ENCODE peak calls at places on chromosomes 3 and 15, in eight cellular contexts. L is cardiac muscle cell; I is colonic mucosa; W is esophagus squamous epithelium; F is CD8-positive, alpha-beta memory T cell; Z is tibial artery; Y is H9; N is aorta. K is an unnamed sample.

GRCh38 chr3:156483961-156484787 is 70.7 kb downstream of the SSR3 start:
- DNase-seq in L (peak; percentile 80), I (no peak), W (no peak), F (peak; percentile 58), Z (no peak), Y (no peak), N (no peak), K (no peak)

GRCh38 chr3:17320266-17320665 is 422.2 kb downstream of the TBC1D5 start:
- DNase-seq in L (peak; percentile 46), I (no peak), W (no peak), F (no peak), Z (no peak), Y (no peak), N (no peak), K (no peak)

GRCh38 chr3:58004972-58005371 is 3.2 kb upstream of the FLNB start:
- DNase-seq in L (no peak), I (no peak), W (no peak), F (no peak), Z (no peak), Y (no peak), N (no peak), K (no peak)

GRCh38 chr3:105584351-105584790 is 217.7 kb downstream of the ALCAM start:
- DNase-seq in L (no peak), I (no peak), W (no peak), F (no peak), Z (no peak), Y (peak; percentile 41), N (no peak), K (no peak)

GRCh38 chr3:117735481-117736101 is 1026.0 kb downstream of the TUSC7 start:
- DNase-seq in L (no peak), I (no peak), W (no peak), F (no peak), Z (no peak), Y (no peak), N (no peak), K (no peak)

GRCh38 chr3:39224288-39224687 is 31.9 kb upstream of the XIRP1 start:
- DNase-seq in L (no peak), I (no peak), W (no peak), F (no peak), Z (no peak), Y (no peak), N (no peak), K (no peak)

GRCh38 chr15:61780278-61780677 is 280.0 kb downstream of the VPS13C start:
- DNase-seq in L (no peak), I (no peak), W (no peak), F (no peak), Z (no peak), Y (no peak), N (no peak), K (no peak)

GRCh38 chr3:175149675-175150074 is 290.5 kb downstream of the NAALADL2 start:
- DNase-seq in L (no peak), I (peak; percentile 77), W (no peak), F (no peak), Z (peak; percentile 19), Y (no peak), N (no peak), K (no peak)

GRCh38 chr3:123026551-123027291 is 842 bp downstream of the SEMA5B start:
- DNase-seq in L (no peak), I (peak; percentile 31), W (no peak), F (no peak), Z (no peak), Y (peak; percentile 62), N (peak; percentile 85), K (no peak)

GRCh38 chr3:37453393-37454391 is 279.3 kb upstream of the LRRFIP2 start:
- DNase-seq in L (peak; percentile 20), I (peak; percentile 37), W (no peak), F (no peak), Z (peak; percentile 79), Y (no peak), N (peak; percentile 86), K (no peak)

GRCh38 chr15:39298563-39298962 is 282.3 kb upstream of the THBS1 start:
- DNase-seq in L (no peak), I (no peak), W (no peak), F (no peak), Z (no peak), Y (no peak), N (no peak), K (no peak)

GRCh38 chr15:39302936-39303335 is 277.9 kb upstream of the THBS1 start:
- DNase-seq in L (no peak), I (no peak), W (no peak), F (no peak), Z (no peak), Y (no peak), N (no peak), K (no peak)

GRCh38 chr15:39299506-39300267 is 281.2 kb upstream of the THBS1 start:
- DNase-seq in L (no peak), I (no peak), W (no peak), F (no peak), Z (no peak), Y (no peak), N (no peak), K (no peak)

GRCh38 chr15:39301589-39301999 is 279.3 kb upstream of the THBS1 start:
- DNase-seq in L (peak; percentile 75), I (no peak), W (no peak), F (no peak), Z (no peak), Y (no peak), N (no peak), K (no peak)

GRCh38 chr15:39300451-39301153 is 280.3 kb upstream of the THBS1 start:
- DNase-seq in L (peak; percentile 36), I (no peak), W (no peak), F (no peak), Z (no peak), Y (no peak), N (no peak), K (no peak)
- H3K27ac ChIP-seq in L (no peak overlapping the region), I (no peak overlapping the region), W (no peak overlapping the region), F (no peak overlapping the region), Z (peak overlapping the region; percentile 59), Y (no peak overlapping the region), N (no peak overlapping the region), K (no peak overlapping the region)

DNA sequence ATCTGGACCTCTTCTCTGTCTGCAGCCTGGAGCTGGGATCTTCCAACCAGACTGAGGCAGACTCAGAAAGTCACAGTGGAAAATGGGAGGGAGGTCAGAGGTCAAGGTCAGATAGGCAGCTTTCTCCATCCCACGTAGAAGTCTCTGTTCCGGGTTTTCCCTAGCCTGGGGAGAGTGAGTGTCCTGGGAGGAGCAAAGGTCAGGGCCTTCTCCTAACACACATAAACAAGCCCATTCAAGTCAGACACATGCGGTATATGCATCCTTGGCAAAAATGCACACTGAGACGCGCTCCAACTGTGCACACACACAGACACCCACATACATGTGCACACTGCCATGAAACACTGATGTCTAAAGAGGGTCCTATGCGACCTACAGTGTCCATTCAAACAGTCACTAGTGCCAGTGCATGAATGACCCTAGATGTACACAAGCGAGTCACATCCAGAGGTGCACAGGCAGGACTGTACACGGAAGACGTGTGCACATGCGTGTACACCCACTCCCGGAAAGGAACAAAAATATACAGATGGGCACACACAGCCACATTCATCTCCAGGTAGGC is 681 bp downstream of the TWF2 start:
- DNase-seq in L (no peak), I (no peak), W (no peak), F (no peak), Z (no peak), Y (no peak), N (no peak), K (no peak)
- H3K27ac ChIP-seq in L (no peak overlapping the region), I (peak overlapping the region; percentile 91), W (peak overlapping the region; percentile 97), F (peak overlapping the region; percentile 83), Z (peak overlapping the region; percentile 80), Y (no peak overlapping the region), N (peak overlapping the region; percentile 45), K (peak overlapping the region; percentile 77)

GRCh38 chr15:28912422-28912821 is 26.6 kb downstream of the APBA2 start:
- DNase-seq in L (peak; percentile 38), I (no peak), W (no peak), F (no peak), Z (no peak), Y (no peak), N (peak; percentile 51), K (no peak)

GRCh38 chr15:28913171-28913765 is 27.5 kb downstream of the APBA2 start:
- DNase-seq in L (peak; percentile 9), I (no peak), W (no peak), F (no peak), Z (no peak), Y (no peak), N (peak; percentile 56), K (no peak)

GRCh38 chr15:28911295-28911979 is 25.7 kb downstream of the APBA2 start:
- DNase-seq in L (no peak), I (no peak), W (no peak), F (no peak), Z (no peak), Y (no peak), N (no peak), K (no peak)

GRCh38 chr15:28907338-28907961 is 21.7 kb downstream of the APBA2 start:
- DNase-seq in L (no peak), I (no peak), W (no peak), F (no peak), Z (no peak), Y (no peak), N (peak; percentile 47), K (no peak)

DNA sequence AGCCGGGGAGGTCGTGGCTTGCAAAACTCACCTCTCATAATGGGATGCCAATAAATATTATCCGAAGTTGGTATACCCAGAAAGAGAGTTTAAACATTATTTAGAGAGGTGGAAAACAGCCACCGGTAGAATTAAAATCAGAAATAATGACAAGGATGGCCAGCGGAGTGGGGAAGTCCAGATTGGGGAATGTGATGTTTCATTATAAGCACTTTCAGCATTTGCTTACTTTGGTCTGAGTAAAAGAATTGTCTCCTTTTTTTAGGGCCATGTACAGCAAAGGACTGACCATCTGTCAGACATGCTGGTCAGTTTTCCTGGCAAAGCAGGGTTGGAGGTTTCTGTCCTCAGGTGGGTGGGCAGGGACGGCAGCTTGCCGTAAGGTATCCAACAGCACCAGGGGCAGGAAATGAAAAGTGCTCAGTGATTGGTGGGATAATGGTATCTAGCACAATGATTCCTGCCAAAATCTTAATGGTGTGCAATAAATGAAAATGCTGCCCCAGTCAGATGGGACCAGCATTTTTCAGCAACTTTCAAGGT is 24.3 kb downstream of the APBA2 start:
- DNase-seq in L (no peak), I (no peak), W (no peak), F (no peak), Z (no peak), Y (no peak), N (no peak), K (no peak)
- H3K27ac ChIP-seq in L (no peak overlapping the region), I (no peak overlapping the region), W (no peak overlapping the region), F (no peak overlapping the region), Z (no peak overlapping the region), Y (no peak overlapping the region), N (no peak overlapping the region), K (no peak overlapping the region)

GRCh38 chr3:112373476-112373875 is 40.5 kb downstream of the CD200 start:
- DNase-seq in L (no peak), I (no peak), W (no peak), F (no peak), Z (no peak), Y (no peak), N (no peak), K (no peak)

GRCh38 chr3:112374334-112374734 is 41.4 kb downstream of the CD200 start:
- DNase-seq in L (peak; percentile 77), I (no peak), W (no peak), F (no peak), Z (no peak), Y (no peak), N (no peak), K (no peak)

GRCh38 chr3:112375117-112375516 is 42.2 kb downstream of the CD200 start:
- DNase-seq in L (peak; percentile 37), I (no peak), W (no peak), F (no peak), Z (no peak), Y (no peak), N (no peak), K (no peak)

GRCh38 chr3:112373924-112374323 is 41.0 kb downstream of the CD200 start:
- DNase-seq in L (no peak), I (no peak), W (no peak), F (no peak), Z (no peak), Y (no peak), N (no peak), K (no peak)

GRCh38 chr3:112372396-112372795 is 39.4 kb downstream of the CD200 start:
- DNase-seq in L (peak; percentile 53), I (no peak), W (no peak), F (no peak), Z (no peak), Y (no peak), N (no peak), K (no peak)
- H3K27ac ChIP-seq in L (no peak overlapping the region), I (no peak overlapping the region), W (no peak overlapping the region), F (no peak overlapping the region), Z (no peak overlapping the region), Y (no peak overlapping the region), N (no peak overlapping the region), K (no peak overlapping the region)